ENCODE peak calls at places on chromosomes 12 and 14, in five cellular contexts. J, E, R, V and G are unnamed samples.

GRCh38 chr12:12070674-12071661 is at the start of gene BCL2L14:
- DNase-seq in J (no peak), E (no peak), R (no peak), V (no peak), G (no peak)

GRCh38 chr14:64879635-64880381 is at the start of gene SPTB:
- DNase-seq in J (no peak), R (no peak), E (peak; percentile 17), V (peak; percentile 79), G (no peak)

GRCh38 chr12:2739832-2740641 is 54.7 kb upstream of the FKBP4 start:
- DNase-seq in J (peak; percentile 67), E (peak; percentile 23), R (peak; percentile 41), V (no peak), G (peak; percentile 60)

GRCh38 chr14:81423504-81423903 is 23.4 kb upstream of the STON2 start:
- DNase-seq in J (no peak), E (no peak), V (peak; percentile 60), R (no peak), G (no peak)

GRCh38 chr14:98408713-98409112 is 863.3 kb downstream of the BCL11B start:
- DNase-seq in V (no peak), E (no peak), J (no peak), R (no peak), G (no peak)

GRCh38 chr14:73722581-73722980 is 8.4 kb upstream of the PNMA1 start:
- DNase-seq in R (no peak), E (no peak), J (no peak), V (no peak), G (no peak)

GRCh38 chr14:76550534-76550933 is 174.6 kb downstream of the ESRRB start:
- DNase-seq in V (no peak), E (no peak), R (no peak), J (no peak), G (no peak)

GRCh38 chr12:93569301-93569655 is 3.2 kb upstream of the SOCS2 start:
- DNase-seq in J (no peak), E (no peak), V (no peak), R (no peak), G (no peak)

GRCh38 chr12:121966959-121967358 is 48.6 kb downstream of the CFAP251 start:
- DNase-seq in E (no peak), J (no peak), R (no peak), V (no peak), G (no peak)

GRCh38 chr12:127334324-127334723 is 932.6 kb upstream of the TMEM132C start:
- DNase-seq in J (no peak), E (no peak), R (no peak), V (no peak), G (no peak)

GRCh38 chr12:6507102-6507998 is 13.4 kb downstream of the NCAPD2 start:
- DNase-seq in V (no peak), E (no peak), J (peak; percentile 19), R (no peak), G (no peak)

GRCh38 chr14:58656671-58657411 is 19.1 kb downstream of the DACT1 start:
- DNase-seq in V (no peak), E (no peak), J (no peak), R (no peak), G (no peak)

GRCh38 chr12:1533602-1534304 is 60.6 kb downstream of the FBXL14 start:
- DNase-seq in J (peak; percentile 41), V (no peak), R (no peak), E (no peak), G (peak; percentile 25)

GRCh38 chr12:84502907-84503787 is 409.5 kb downstream of the SLC6A15 start:
- DNase-seq in V (no peak), E (peak; percentile 11), R (peak; percentile 66), J (peak; percentile 67), G (peak; percentile 60)

GRCh38 chr14:56172571-56172971 is 54.4 kb downstream of the PELI2 start:
- DNase-seq in R (peak; percentile 61), E (no peak), J (peak; percentile 85), V (no peak), G (peak; percentile 66)

GRCh38 chr14:79567306-79567705 is 644.0 kb downstream of the DIO2 start:
- DNase-seq in V (no peak), E (no peak), R (no peak), J (no peak), G (no peak)